ENCODE peak calls at places on chromosome 15, in four cellular contexts. H is K562, X is HCT116, B is HepG2. S is an unnamed sample. For H3K27me3, the result is how much of the 10 kb centered on the place peaks cover.

GRCh38 chr15:59996498-59997041 is 7.5 kb upstream of the FOXB1 start:
- DNase-seq in H (no peak), X (no peak), B (peak), S (no peak)

GRCh38 chr15:67101981-67102929 is 36.9 kb downstream of the SMAD3 start:
- DNase-seq in H (no peak), X (no peak), B (no peak), S (no peak)

GRCh38 chr15:87648278-87648677 is 608.3 kb downstream of the NTRK3 start:
- DNase-seq in H (no peak), X (no peak), B (no peak), S (no peak)

GRCh38 chr15:33915571-33916407 is 52.5 kb upstream of the CHRM5 start:
- DNase-seq in H (peak), X (no peak), B (peak), S (no peak)

GRCh38 chr15:70775160-70775559 is 11.8 kb upstream of the UACA start:
- DNase-seq in H (no peak), X (no peak), B (no peak), S (no peak)

GRCh38 chr15:78194568-78194925 is 39.8 kb downstream of the ACSBG1 start:
- DNase-seq in H (peak), X (no peak), B (no peak), S (no peak)

GRCh38 chr15:45150481-45150880 is 20.7 kb downstream of the DUOX1 start:
- DNase-seq in H (no peak), X (no peak), B (no peak), S (no peak)

GRCh38 chr15:64558460-64559179 is 98.2 kb downstream of the ZNF609 start:
- DNase-seq in H (no peak), X (no peak), B (no peak), S (no peak)

DNA sequence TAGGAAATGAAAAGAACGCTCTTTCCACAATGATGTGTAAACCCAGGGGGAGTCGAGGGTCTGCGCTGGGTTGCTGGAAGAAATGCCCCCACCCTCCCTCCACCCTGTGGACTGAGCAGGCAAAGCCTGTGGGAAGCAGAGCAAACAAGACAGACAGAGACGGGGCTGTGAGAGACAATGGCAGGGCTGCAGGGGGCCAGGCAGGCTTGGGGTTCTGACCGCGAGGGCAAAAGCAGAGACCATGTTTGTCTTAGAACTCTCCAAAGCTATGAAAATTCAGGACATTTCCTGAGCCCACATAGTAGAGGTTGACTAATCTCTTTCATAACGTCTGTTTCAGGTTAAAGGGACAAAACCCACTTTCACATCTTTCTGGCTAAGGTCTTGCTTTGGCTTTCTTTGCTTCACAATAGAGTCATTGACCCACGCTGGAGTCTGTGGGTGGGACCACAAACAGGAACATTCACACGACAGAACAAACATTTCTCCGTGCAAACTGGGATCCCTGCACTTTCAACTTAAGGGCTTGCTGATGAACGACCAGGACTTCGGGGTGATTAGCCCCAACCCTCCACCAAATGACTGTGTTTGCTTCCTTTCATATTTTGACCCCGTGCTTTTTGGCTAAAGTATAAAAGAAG is 156.0 kb upstream of the TPM1 start:
- DNase-seq in H (no peak), X (no peak), B (peak), S (no peak)
- TF ChIP-seq TCF7L2 in H (no peak), X (no peak), B (no peak), S (no peak)

DNA sequence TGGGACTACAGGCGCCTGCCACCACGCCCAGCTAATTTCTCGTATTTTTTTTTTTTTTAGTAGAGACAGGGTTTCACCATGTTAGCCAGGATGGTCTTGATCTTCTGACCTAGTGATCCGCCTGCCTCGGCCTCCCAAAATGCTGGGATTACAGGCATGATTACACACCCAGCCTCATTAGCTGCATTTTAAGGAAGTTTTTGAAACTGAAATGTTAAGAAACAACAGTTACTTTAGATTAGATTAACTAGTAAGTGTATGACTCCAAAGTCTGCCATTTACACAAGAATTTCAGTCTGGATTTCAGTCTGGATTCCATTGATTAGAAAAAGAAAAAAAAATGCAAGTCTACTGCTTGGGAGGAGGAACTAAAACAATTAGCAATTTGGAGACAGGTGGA is 24.5 kb upstream of the VPS39 start:
- DNase-seq in H (no peak), X (no peak), B (no peak), S (no peak)
- H3K27ac ChIP-seq in H (no peak), X (no peak), B (no peak), S (no peak)

DNA sequence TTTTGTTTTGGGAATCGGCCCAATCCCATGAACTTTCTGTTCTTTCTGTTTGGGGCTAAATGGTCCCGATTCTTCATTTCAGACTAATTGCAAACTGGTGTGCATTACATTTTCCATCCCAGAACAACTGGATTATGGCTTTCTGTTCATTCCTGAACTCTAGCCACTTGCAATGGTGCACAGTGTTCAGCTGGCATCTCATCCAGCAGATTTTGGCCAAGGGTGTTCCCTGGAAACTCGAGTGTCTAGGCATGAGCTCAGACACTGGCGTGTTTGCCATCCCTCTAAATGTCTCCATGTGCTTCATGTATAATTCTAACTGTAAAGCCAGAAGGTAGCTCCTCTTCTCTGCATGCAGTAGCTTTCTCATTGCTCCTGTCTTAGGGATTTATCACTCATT is 97.1 kb upstream of the MYZAP start:
- DNase-seq in H (no peak), X (no peak), B (no peak), S (no peak)
- H3K27me3 ChIP-seq in H (under half), X (under half), B (under half), S (under half)

GRCh38 chr15:92228830-92229229 is 164.9 kb upstream of the ST8SIA2 start:
- DNase-seq in H (no peak), X (no peak), B (no peak), S (no peak)
- TF ChIP-seq TCF7L2 in H (no peak), X (no peak), B (no peak), S (no peak)

DNA sequence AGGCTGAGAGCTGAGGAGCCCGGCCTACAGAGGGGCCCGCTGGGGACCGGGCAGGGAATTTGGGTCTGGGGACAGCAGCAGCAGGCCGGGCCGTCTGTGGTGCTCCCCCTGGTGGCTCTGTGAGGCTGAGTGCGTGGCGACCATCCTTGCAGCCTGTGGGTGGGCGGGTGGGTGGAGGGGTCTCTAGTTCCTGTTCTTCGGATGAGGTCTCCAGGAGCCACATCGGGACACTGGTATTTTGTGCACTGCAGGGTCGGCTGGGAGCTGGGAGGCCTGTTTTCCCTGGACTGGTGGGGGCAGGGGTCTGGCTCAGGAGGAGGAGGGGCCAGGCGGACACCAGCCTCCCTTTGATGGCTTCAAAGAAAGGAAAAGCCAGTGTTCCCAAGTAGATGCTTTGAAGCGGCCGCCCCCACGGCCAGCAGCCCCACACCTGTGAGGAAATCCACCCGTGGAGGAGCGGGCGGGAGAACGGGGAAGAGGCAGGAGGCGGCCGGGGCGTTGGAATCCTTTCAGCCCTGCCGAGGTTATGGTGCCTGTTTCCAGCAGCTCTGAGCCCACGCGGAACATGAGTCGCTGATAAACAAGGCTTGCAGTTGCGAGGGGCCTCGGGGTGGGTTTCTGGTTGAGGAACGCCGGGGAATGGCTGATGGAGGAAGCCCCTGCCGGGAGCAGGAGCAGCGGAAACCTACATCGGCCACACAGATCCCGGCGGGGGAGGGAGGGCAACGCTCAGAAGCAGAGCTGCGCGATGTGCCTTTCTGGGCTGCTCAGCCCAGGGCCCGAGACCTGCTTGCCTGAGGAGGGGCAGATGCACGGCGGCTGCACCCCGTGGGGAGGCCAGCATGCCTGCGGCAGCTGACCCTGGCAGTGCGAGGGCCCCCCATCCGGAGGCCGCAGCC is 154.3 kb downstream of the NSMCE3 start:
- DNase-seq in H (peak), X (no peak), B (no peak), S (no peak)
- H3K27ac ChIP-seq in H (no peak), X (no peak), B (no peak), S (no peak)

DNA sequence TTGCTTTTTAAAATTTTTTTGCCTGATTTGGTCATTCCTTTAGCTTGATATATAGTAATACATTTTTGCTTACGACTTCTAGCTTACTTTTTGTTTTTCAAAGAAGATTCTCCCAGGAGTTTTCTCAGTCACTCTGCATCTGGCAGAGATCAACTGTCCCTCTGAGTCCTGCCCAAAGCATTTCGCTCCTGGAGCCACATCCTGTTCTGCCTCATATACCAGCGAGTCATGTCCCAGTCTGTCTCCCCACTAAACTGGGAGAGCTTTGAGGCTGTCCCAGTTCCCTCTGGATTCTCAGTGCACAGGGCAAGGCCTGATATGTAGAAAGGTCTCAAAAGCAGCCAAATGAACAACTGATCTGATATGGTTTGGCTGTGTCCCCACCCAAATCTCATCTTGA is 326.3 kb downstream of the ARRDC4 start:
- DNase-seq in H (no peak), X (no peak), B (no peak), S (no peak)
- H3K27me3 ChIP-seq in H (under half), X (under half), B (under half), S (under half)

GRCh38 chr15:51878446-51879386 is 49.3 kb downstream of the TMOD3 start:
- DNase-seq in H (peak), X (no peak), B (no peak), S (no peak)
- TF ChIP-seq TCF7L2 in H (no peak), X (no peak), B (no peak), S (no peak)